ENCODE peak calls at places on chromosomes 6 and 20, in four cellular contexts. H, Z, V and B are unnamed samples.

GRCh38 chr20:23244207-23244915 is 106.2 kb upstream of the NXT1 start:
- DNase-seq in Z (no peak), H (no peak), V (no peak), B (no peak)

GRCh38 chr6:111173946-111174345 is 86.6 kb downstream of the SLC16A10 start:
- DNase-seq in V (no peak), Z (no peak), H (no peak), B (peak; percentile 4)

GRCh38 chr20:32628960-32629530 is 43.9 kb upstream of the NOL4L start:
- DNase-seq in V (peak; percentile 55), H (no peak), Z (peak; percentile 77), B (no peak)

GRCh38 chr20:20089018-20089417 is 36.7 kb downstream of the CFAP61 start:
- DNase-seq in V (no peak), H (no peak), Z (no peak), B (no peak)

GRCh38 chr6:157946865-157947532 is 34.7 kb upstream of the SYNJ2 start:
- DNase-seq in Z (peak; percentile 59), V (no peak), H (peak; percentile 10), B (no peak)

GRCh38 chr20:14838663-14839650 is 501.5 kb upstream of the FLRT3 start:
- DNase-seq in Z (no peak), V (no peak), H (no peak), B (peak; percentile 52)

GRCh38 chr20:32208499-32209154 is 947 bp downstream of the POFUT1 start:
- DNase-seq in Z (peak; percentile 14), V (no peak), H (no peak), B (no peak)

GRCh38 chr6:106309766-106310373 is 15.7 kb downstream of the ATG5 start:
- DNase-seq in Z (no peak), H (peak; percentile 8), V (no peak), B (peak; percentile 34)

GRCh38 chr20:62361799-62362589 is 5.1 kb downstream of the LAMA5 start:
- DNase-seq in Z (no peak), V (no peak), H (no peak), B (no peak)

GRCh38 chr6:5599112-5599511 is 337.8 kb downstream of the FARS2 start:
- DNase-seq in H (no peak), V (no peak), Z (no peak), B (no peak)

GRCh38 chr20:237479-237878 is 10.4 kb downstream of the DEFB129 start:
- DNase-seq in V (no peak), H (peak; percentile 5), Z (peak; percentile 51), B (no peak)

GRCh38 chr6:137729866-137730629 is 137.0 kb upstream of the TNFAIP3 start:
- DNase-seq in V (no peak), H (peak; percentile 34), Z (no peak), B (no peak)

GRCh38 chr6:9647599-9647998 is 767.3 kb downstream of the TFAP2A start:
- DNase-seq in V (no peak), H (peak; percentile 62), Z (no peak), B (peak; percentile 43)

GRCh38 chr20:45798935-45799642 is 7.3 kb downstream of the DNTTIP1 start:
- DNase-seq in Z (peak; percentile 81), V (no peak), H (peak; percentile 42), B (peak; percentile 57)

GRCh38 chr6:131051316-131051715 is 11.7 kb downstream of the EPB41L2 start:
- DNase-seq in Z (no peak), H (no peak), V (no peak), B (no peak)

GRCh38 chr6:113397229-113397628 is 459.9 kb upstream of the MARCKS start:
- DNase-seq in H (peak; percentile 79), Z (no peak), V (no peak), B (no peak)

GRCh38 chr20:20367681-20368413 is at the start of gene INSM1:
- DNase-seq in H (no peak), Z (no peak), V (no peak), B (no peak)

GRCh38 chr6:39917981-39918380 is 16.3 kb downstream of the MOCS1 start:
- DNase-seq in H (no peak), Z (no peak), V (no peak), B (no peak)

GRCh38 chr6:133447924-133448323 is 206.8 kb downstream of the EYA4 start:
- DNase-seq in Z (no peak), H (peak; percentile 83), V (no peak), B (no peak)

GRCh38 chr20:3402453-3402852 is 5.0 kb downstream of the DNAAF9 start:
- DNase-seq in Z (no peak), V (no peak), H (no peak), B (no peak)

GRCh38 chr6:25193147-25193864 is 85.9 kb upstream of the CARMIL1 start:
- DNase-seq in Z (no peak), H (peak; percentile 95), V (peak; percentile 65), B (peak; percentile 96)

GRCh38 chr20:3092611-3093379 is 8.3 kb upstream of the AVP start:
- DNase-seq in Z (no peak), H (no peak), V (no peak), B (peak; percentile 25)

GRCh38 chr6:158043586-158044524 is 62.2 kb downstream of the SYNJ2 start:
- DNase-seq in V (no peak), H (no peak), Z (no peak), B (no peak)

GRCh38 chr20:24813936-24814335 is 135.1 kb upstream of the CST7 start:
- DNase-seq in Z (no peak), V (no peak), H (no peak), B (no peak)

GRCh38 chr6:114272582-114272981 is 70.2 kb downstream of the HS3ST5 start:
- DNase-seq in Z (no peak), V (no peak), H (no peak), B (no peak)

GRCh38 chr20:13318871-13319521 is 97.9 kb downstream of the ISM1 start:
- DNase-seq in V (no peak), Z (no peak), H (no peak), B (no peak)

GRCh38 chr6:75775219-75775618 is 26.2 kb downstream of the MYO6 start:
- DNase-seq in V (no peak), Z (peak; percentile 90), H (peak; percentile 19), B (no peak)

GRCh38 chr20:47228654-47229053 is 127.8 kb downstream of the ZMYND8 start:
- DNase-seq in H (no peak), Z (no peak), V (no peak), B (no peak)

GRCh38 chr6:152368761-152369624 is 268.2 kb downstream of the SYNE1 start:
- DNase-seq in H (peak; percentile 35), Z (no peak), V (no peak), B (peak; percentile 33)

GRCh38 chr6:80742481-80742880 is 636.0 kb downstream of the BCKDHB start:
- DNase-seq in H (peak; percentile 25), V (no peak), Z (peak; percentile 1), B (peak; percentile 33)

GRCh38 chr6:100685747-100686146 is 195.4 kb downstream of the ASCC3 start:
- DNase-seq in Z (no peak), H (peak; percentile 7), V (no peak), B (no peak)

GRCh38 chr6:7176208-7176607 is 68.4 kb downstream of the RREB1 start:
- DNase-seq in V (no peak), Z (no peak), H (no peak), B (no peak)

GRCh38 chr6:75526502-75527127 is 33.0 kb upstream of the FILIP1 start:
- DNase-seq in H (peak; percentile 80), Z (peak; percentile 71), V (no peak), B (peak; percentile 87)

GRCh38 chr6:11460837-11461661 is 76.5 kb upstream of the TMEM170B start:
- DNase-seq in H (no peak), Z (no peak), V (no peak), B (no peak)

GRCh38 chr20:47773381-47773786 is 11.9 kb downstream of the SULF2 start:
- DNase-seq in H (no peak), Z (no peak), V (no peak), B (peak; percentile 78)

GRCh38 chr6:67045076-67045475 is 1338.0 kb upstream of the EYS start:
- DNase-seq in H (no peak), V (no peak), Z (no peak), B (no peak)

GRCh38 chr6:105648276-105648675 is 245.4 kb upstream of the PREP start:
- DNase-seq in Z (no peak), H (no peak), V (no peak), B (no peak)

GRCh38 chr6:142838821-142839685 is 105.9 kb downstream of the HIVEP2 start:
- DNase-seq in Z (no peak), V (peak; percentile 67), H (peak; percentile 72), B (peak; percentile 39)

GRCh38 chr20:58054744-58055373 is 173.6 kb downstream of the ANKRD60 start:
- DNase-seq in V (no peak), H (no peak), Z (no peak), B (peak; percentile 9)

DNA sequence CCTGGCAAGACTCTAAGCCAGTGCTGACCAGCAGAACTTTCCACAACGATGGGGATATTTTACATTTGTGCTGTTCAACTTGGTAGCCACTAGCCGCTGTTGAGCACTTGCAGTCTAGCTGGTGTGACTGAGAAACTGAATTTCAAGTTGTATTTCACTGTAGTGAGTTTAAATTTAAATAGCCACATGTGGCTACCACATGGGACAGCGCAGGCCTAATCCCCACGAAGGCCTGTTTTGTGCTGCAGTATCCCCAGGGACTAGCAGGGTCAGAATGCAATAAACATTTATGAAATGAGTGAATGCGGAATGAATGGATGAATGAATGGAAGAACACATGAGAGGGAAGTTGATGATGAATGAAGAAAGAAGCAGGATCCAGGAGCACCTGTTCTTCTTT is 115.8 kb downstream of the TRERF1 start:
- DNase-seq in V (no peak), H (peak; percentile 20), Z (no peak), B (no peak)
- H3K9me1 ChIP-seq in V (no peaks in the 10 kb centered on the region), H (peaks cover 42% of the 10 kb centered on the region), Z (no peaks in the 10 kb centered on the region), B (no peaks in the 10 kb centered on the region)

GRCh38 chr20:4817230-4817671 is 95.5 kb downstream of the PRND start:
- DNase-seq in Z (peak; percentile 4), H (no peak), V (no peak), B (no peak)
- TF ChIP-seq CTCF in Z (no peak), H (peak; percentile 14), V (peak; percentile 17), B (no peak)

DNA sequence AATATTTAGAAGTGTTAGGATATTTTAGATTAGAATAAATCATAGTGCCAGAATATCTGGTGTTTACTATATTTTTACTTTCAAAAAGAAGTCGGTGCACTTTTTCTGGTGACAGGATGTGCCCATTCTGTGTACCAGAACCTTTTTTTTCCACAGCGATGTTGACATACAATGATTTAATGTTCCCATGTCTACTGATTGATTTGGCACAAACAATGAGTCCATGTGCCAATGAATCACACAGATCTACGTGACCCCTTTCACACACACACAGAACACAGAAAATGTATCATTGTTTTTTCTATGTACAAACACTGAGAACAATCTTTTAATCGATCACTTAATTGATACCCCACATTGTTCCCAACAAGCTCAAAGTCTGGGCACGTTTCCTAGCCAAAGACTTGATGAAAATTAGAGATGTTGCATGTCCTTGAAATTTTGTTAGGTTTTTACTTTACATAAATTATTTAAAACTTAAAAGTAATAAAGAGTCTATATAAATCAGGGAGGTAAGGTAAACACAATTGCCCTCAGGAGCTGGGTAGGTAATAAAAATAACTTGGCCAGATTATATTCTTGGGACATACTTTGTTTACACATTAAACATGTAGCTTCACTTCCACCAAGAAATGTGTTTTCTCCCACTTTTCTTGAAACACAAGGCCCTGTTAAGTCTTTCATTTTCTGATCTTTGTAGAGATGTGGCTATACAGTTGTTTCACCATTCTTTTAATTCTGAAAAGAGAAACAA is 36.4 kb upstream of the SOX4 start:
- DNase-seq in Z (no peak), H (no peak), V (no peak), B (peak; percentile 67)
- H2AFZ ChIP-seq in Z (no peak overlapping the region), H (no peak overlapping the region), V (no peak overlapping the region), B (no peak overlapping the region)

DNA sequence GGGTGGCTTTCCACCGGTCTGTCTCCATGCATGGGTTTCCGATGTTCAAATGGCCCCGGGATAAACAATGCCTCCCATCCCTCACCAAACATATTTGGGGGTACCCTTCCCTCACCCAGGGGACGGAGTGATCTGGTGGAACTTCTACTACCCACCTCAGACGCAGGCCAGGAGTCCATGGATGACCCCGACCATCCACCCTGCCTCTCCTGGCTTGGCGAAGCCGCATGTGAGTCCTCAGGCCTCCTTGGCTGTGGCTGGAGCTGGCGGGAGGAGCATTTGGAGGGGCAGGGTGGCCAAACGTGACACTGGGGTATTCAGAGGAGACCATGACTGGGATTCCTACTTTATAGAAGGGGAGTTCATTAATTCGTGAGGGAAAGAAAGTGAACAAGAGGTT is 45.9 kb upstream of the FRMD1 start:
- DNase-seq in Z (no peak), H (no peak), V (no peak), B (no peak)
- H3K9me1 ChIP-seq in Z (no peaks in the 10 kb centered on the region), H (no peaks in the 10 kb centered on the region), V (no peaks in the 10 kb centered on the region), B (no peaks in the 10 kb centered on the region)